ENCODE peak calls at places on chromosomes 13 and 19, in four cellular contexts. B is transverse colon, T is HL-60, O is HCT116. X is an unnamed sample.
A peak's percentile ranks its signal among the peaks of the same experiment; 100 is the strongest.

GRCh38 chr13:110576736-110577476 is 15.4 kb upstream of the RAB20 start:
- DNase-seq in B (no peak), T (no peak), O (no peak), X (no peak)

GRCh38 chr19:44653977-44654784 is 10.5 kb downstream of the PVR start:
- DNase-seq in B (peak; percentile 81), T (peak; percentile 85), O (no peak), X (no peak)

GRCh38 chr19:3115411-3115810 is 20.4 kb upstream of the GNA15 start:
- DNase-seq in B (no peak), T (no peak), O (no peak), X (no peak)

GRCh38 chr19:45954132-45954531 is 19.5 kb downstream of the NOVA2 start:
- DNase-seq in B (no peak), T (no peak), O (no peak), X (no peak)

GRCh38 chr13:80473695-80474094 is 132.8 kb upstream of the SPRY2 start:
- DNase-seq in B (no peak), T (no peak), O (no peak), X (no peak)

GRCh38 chr19:6041991-6042421 is 64.1 kb upstream of the RANBP3 start:
- DNase-seq in B (no peak), T (no peak), O (no peak), X (peak; percentile 29)

GRCh38 chr19:36182612-36183454 is 30.6 kb upstream of the COX7A1 start:
- DNase-seq in B (no peak), T (no peak), O (peak; percentile 45), X (no peak)

GRCh38 chr19:14366529-14366928 is 14.7 kb upstream of the ADGRE5 start:
- DNase-seq in B (peak; percentile 95), T (peak; percentile 74), O (peak; percentile 92), X (no peak)

GRCh38 chr13:111483621-111483987 is 163.2 kb downstream of the TEX29 start:
- DNase-seq in B (no peak), T (no peak), O (no peak), X (no peak)

GRCh38 chr13:100506154-100506553 is 82.4 kb downstream of the GGACT start:
- DNase-seq in B (no peak), T (no peak), O (no peak), X (no peak)

GRCh38 chr13:30968734-30969335 is 36.4 kb downstream of the TEX26 start:
- DNase-seq in B (no peak), T (no peak), O (no peak), X (no peak)

GRCh38 chr13:40194204-40194806 is 472.1 kb downstream of the FOXO1 start:
- DNase-seq in B (no peak), T (no peak), O (no peak), X (no peak)

GRCh38 chr19:45769821-45770191 is 754 bp upstream of the SIX5 start:
- DNase-seq in B (peak; percentile 65), T (peak; percentile 45), O (no peak), X (no peak)

GRCh38 chr19:41997851-41998229 is 3.8 kb upstream of the ATP1A3 start:
- DNase-seq in B (no peak), T (no peak), O (no peak), X (no peak)

GRCh38 chr19:14434543-14435319 is 1.6 kb downstream of the PKN1 start:
- DNase-seq in B (peak; percentile 59), T (peak; percentile 67), O (no peak), X (peak; percentile 92)

GRCh38 chr13:75196112-75196855 is 285.7 kb downstream of the TBC1D4 start:
- DNase-seq in B (no peak), T (no peak), O (no peak), X (no peak)

DNA sequence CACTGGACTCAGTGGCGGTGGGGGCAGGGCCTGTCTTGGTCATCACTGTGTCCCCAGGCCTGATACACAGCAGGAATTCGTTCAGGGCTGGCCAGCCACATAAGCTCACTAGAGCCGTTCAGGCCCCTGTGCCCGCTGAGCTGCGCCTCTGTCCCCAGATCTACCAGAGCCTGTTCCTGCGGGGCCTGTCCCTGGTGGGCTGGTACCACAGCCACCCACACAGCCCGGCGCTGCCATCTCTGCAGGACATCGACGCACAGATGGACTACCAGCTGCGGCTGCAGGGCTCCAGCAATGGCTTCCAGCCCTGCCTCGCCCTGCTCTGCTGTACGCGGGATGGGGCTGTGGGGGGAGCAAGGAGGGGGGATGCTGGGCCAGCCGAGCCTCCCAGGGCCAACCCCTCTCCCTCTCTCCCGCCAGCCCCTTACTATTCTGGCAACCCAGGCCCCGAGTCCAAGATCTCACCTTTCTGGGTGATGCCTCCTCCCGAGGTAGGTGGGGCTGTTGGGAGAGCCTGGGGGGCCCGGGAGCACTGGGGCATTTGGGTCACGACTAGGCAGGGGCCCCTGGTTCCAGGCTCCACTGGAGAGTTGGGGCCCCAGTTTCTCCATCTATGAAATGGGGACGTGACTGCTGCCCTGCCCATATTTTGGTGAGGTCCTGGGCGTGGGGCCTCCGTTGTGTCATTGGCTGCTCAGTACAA is 13.9 kb downstream of the MPND start:
- DNase-seq in B (no peak), T (no peak), O (no peak), X (no peak)
- H3K27ac ChIP-seq in B (no peak overlapping the region), T (no peak overlapping the region), O (no peak overlapping the region), X (no peak overlapping the region)

GRCh38 chr13:36674337-36675212 is 755 bp downstream of the SERTM1 start:
- DNase-seq in B (no peak), T (no peak), O (no peak), X (no peak)

GRCh38 chr13:36675213-36675536 is 1.4 kb downstream of the SERTM1 start:
- DNase-seq in B (no peak), T (no peak), O (no peak), X (no peak)

GRCh38 chr13:36673352-36673751 is 468 bp upstream of the SERTM1 start:
- DNase-seq in B (no peak), T (no peak), O (no peak), X (no peak)

GRCh38 chr13:36673838-36674326 is at the start of gene SERTM1:
- DNase-seq in B (no peak), T (no peak), O (no peak), X (no peak)
- TF ChIP-seq POLR2AphosphoS5 in B (no peak), T (no peak), O (no peak), X (peak; percentile 27)

GRCh38 chr19:47778954-47779351 is 450 bp downstream of the SELENOW start:
- DNase-seq in B (peak; percentile 45), T (no peak), O (no peak), X (no peak)

GRCh38 chr19:47779524-47780214 is 1.2 kb downstream of the SELENOW start:
- DNase-seq in B (peak; percentile 63), T (no peak), O (no peak), X (no peak)

GRCh38 chr19:47778089-47778953 is at the start of gene SELENOW:
- DNase-seq in B (peak; percentile 88), T (peak; percentile 58), O (peak; percentile 55), X (no peak)

GRCh38 chr19:47781590-47782318 is 3.3 kb downstream of the SELENOW start:
- DNase-seq in B (no peak), T (no peak), O (no peak), X (no peak)

GRCh38 chr19:47780215-47780551 is 1.7 kb downstream of the SELENOW start:
- DNase-seq in B (no peak), T (no peak), O (no peak), X (no peak)
- H3K4me3 ChIP-seq in B (peak overlapping the region; percentile 95), T (no peak overlapping the region), O (no peak overlapping the region), X (peak overlapping the region; percentile 86)

GRCh38 chr13:47216176-47216822 is 319.4 kb upstream of the HTR2A start:
- DNase-seq in B (no peak), T (no peak), O (no peak), X (no peak)
- H3K27ac ChIP-seq in B (no peak overlapping the region), T (no peak overlapping the region), O (no peak overlapping the region), X (no peak overlapping the region)